ENCODE peak calls at places on chromosomes 5 and 9, in nine cellular contexts. O is AG20443; A is NCI-H460; D is posterior cingulate gyrus; X is stimulated activated CD4-positive, alpha-beta T cell treated with anti-CD3 and anti-CD28 coated beads, Interleukin-2, amount 100 ng/mL, for 48 hours; J is NCI-H1105 treated with DMSO at 0.1 percent for 48 hours; B is cardiac muscle cell; N is sigmoid colon; Y is hepatic stellate cell. R is an unnamed sample.

GRCh38 chr5:56050566-56051292 is 56.0 kb upstream of the IL6ST start:
- DNase-seq in O (no peak), A (no peak), D (no peak), X (no peak), J (no peak), B (peak), N (no peak), Y (no peak), R (no peak)

GRCh38 chr5:206406-206805 is 11.5 kb downstream of the CCDC127 start:
- DNase-seq in O (peak), A (no peak), D (no peak), X (no peak), J (no peak), B (peak), N (no peak), Y (no peak), R (no peak)

GRCh38 chr9:76369583-76369982 is 24.6 kb downstream of the RFK start:
- DNase-seq in O (no peak), A (no peak), D (no peak), X (no peak), J (peak), B (peak), N (no peak), Y (no peak), R (no peak)

GRCh38 chr5:71778678-71779276 is 59.7 kb downstream of the CARTPT start:
- DNase-seq in O (peak), A (peak), D (peak), X (no peak), J (peak), B (peak), N (no peak), Y (peak), R (no peak)

GRCh38 chr5:147098233-147098790 is 136.5 kb upstream of the STK32A start:
- DNase-seq in O (peak), A (peak), D (peak), X (peak), J (peak), B (peak), N (no peak), Y (peak), R (peak)

GRCh38 chr9:123335227-123335985 is 20.6 kb upstream of the CRB2 start:
- DNase-seq in O (peak), A (no peak), D (peak), X (no peak), J (no peak), B (peak), N (no peak), Y (peak), R (no peak)

GRCh38 chr9:115250646-115251045 is 132.7 kb upstream of the TNC start:
- DNase-seq in O (peak), A (no peak), D (no peak), X (no peak), J (no peak), B (peak), N (no peak), Y (peak), R (no peak)

GRCh38 chr5:14066326-14066725 is 76.8 kb upstream of the TRIO start:
- DNase-seq in O (no peak), A (no peak), D (no peak), X (no peak), J (no peak), B (no peak), N (no peak), Y (no peak), R (no peak)

GRCh38 chr9:136806067-136806466 is 1.7 kb upstream of the RABL6 start:
- DNase-seq in O (no peak), A (no peak), D (no peak), X (no peak), J (no peak), B (no peak), N (no peak), Y (no peak), R (no peak)

GRCh38 chr5:113989278-113989912 is 372.5 kb upstream of the KCNN2 start:
- DNase-seq in O (no peak), A (no peak), D (no peak), X (no peak), J (no peak), B (no peak), N (no peak), Y (no peak), R (no peak)

GRCh38 chr5:53008751-53009150 is 19.6 kb downstream of the ITGA2 start:
- DNase-seq in O (peak), A (no peak), D (no peak), X (peak), J (no peak), B (no peak), N (no peak), Y (no peak), R (no peak)

GRCh38 chr5:81549123-81549522 is 155.2 kb upstream of the ACOT12 start:
- DNase-seq in O (no peak), A (no peak), D (no peak), X (no peak), J (no peak), B (no peak), N (no peak), Y (no peak), R (no peak)

GRCh38 chr5:103526164-103526915 is 36.2 kb downstream of the NUDT12 start:
- DNase-seq in O (peak), A (no peak), D (no peak), X (no peak), J (no peak), B (peak), N (no peak), Y (peak), R (no peak)

GRCh38 chr5:181164076-181164952 is 16.9 kb downstream of the OR2V2 start:
- DNase-seq in O (no peak), A (no peak), D (no peak), X (no peak), J (no peak), B (peak), N (no peak), Y (no peak), R (no peak)

GRCh38 chr9:133490865-133491655 is 12.2 kb upstream of the SLC2A6 start:
- DNase-seq in O (no peak), A (no peak), D (no peak), X (no peak), J (no peak), B (peak), N (no peak), Y (no peak), R (no peak)

GRCh38 chr9:8431505-8431904 is 631.9 kb upstream of the DMAC1 start:
- DNase-seq in O (no peak), A (no peak), D (no peak), X (no peak), J (no peak), B (no peak), N (no peak), Y (no peak), R (no peak)

GRCh38 chr9:27202056-27202455 is 93.0 kb downstream of the TEK start:
- DNase-seq in O (no peak), A (no peak), D (no peak), X (no peak), J (no peak), B (no peak), N (no peak), Y (no peak), R (no peak)

GRCh38 chr9:89135572-89135971 is 43.0 kb downstream of the SHC3 start:
- DNase-seq in O (no peak), A (no peak), D (no peak), X (no peak), J (no peak), B (peak), N (no peak), Y (no peak), R (no peak)

GRCh38 chr9:114409103-114409780 is 21.5 kb upstream of the AKNA start:
- DNase-seq in O (peak), A (no peak), D (no peak), X (no peak), J (no peak), B (peak), N (no peak), Y (no peak), R (no peak)

GRCh38 chr5:139395844-139396640 is 1.1 kb upstream of the PROB1 start:
- DNase-seq in O (no peak), A (no peak), D (no peak), X (no peak), J (no peak), B (no peak), N (no peak), Y (no peak), R (no peak)

GRCh38 chr9:81661339-81661738 is 28.0 kb downstream of the TLE1 start:
- DNase-seq in O (no peak), A (no peak), D (no peak), X (no peak), J (peak), B (no peak), N (no peak), Y (no peak), R (no peak)

GRCh38 chr5:35857606-35858205 is 1.0 kb downstream of the IL7R start:
- DNase-seq in O (peak), A (no peak), D (no peak), X (no peak), J (no peak), B (peak), N (no peak), Y (no peak), R (no peak)

GRCh38 chr5:154606246-154606645 is 128.2 kb upstream of the HAND1 start:
- DNase-seq in O (no peak), A (no peak), D (no peak), X (no peak), J (no peak), B (no peak), N (no peak), Y (no peak), R (no peak)

GRCh38 chr5:61311836-61312808 is 19.9 kb upstream of the ZSWIM6 start:
- DNase-seq in O (no peak), A (peak), D (no peak), X (no peak), J (no peak), B (peak), N (no peak), Y (no peak), R (no peak)

GRCh38 chr5:80516826-80517225 is 28.9 kb downstream of the FAM151B start:
- DNase-seq in O (no peak), A (no peak), D (no peak), X (no peak), J (no peak), B (peak), N (no peak), Y (no peak), R (no peak)

GRCh38 chr9:136943291-136944093 is 1.0 kb downstream of the FBXW5 start:
- DNase-seq in O (no peak), A (no peak), D (no peak), X (no peak), J (no peak), B (peak), N (peak), Y (no peak), R (peak)

GRCh38 chr5:1343931-1344901 is 683 bp downstream of the CLPTM1L start:
- DNase-seq in O (peak), A (no peak), D (no peak), X (peak), J (peak), B (peak), N (no peak), Y (peak), R (no peak)

GRCh38 chr9:110626109-110626829 is 42.3 kb upstream of the MUSK start:
- DNase-seq in O (peak), A (no peak), D (no peak), X (no peak), J (no peak), B (peak), N (no peak), Y (no peak), R (no peak)

GRCh38 chr5:127410906-127411780 is 106.3 kb upstream of the PRRC1 start:
- DNase-seq in O (no peak), A (no peak), D (no peak), X (no peak), J (no peak), B (no peak), N (no peak), Y (no peak), R (no peak)

GRCh38 chr5:149452665-149453617 is 73.8 kb upstream of the IL17B start:
- DNase-seq in O (peak), A (no peak), D (no peak), X (no peak), J (no peak), B (peak), N (peak), Y (peak), R (no peak)

GRCh38 chr9:89892920-89893319 is 288.1 kb downstream of the GADD45G start:
- DNase-seq in O (no peak), A (no peak), D (no peak), X (no peak), J (no peak), B (no peak), N (no peak), Y (no peak), R (no peak)